ENCODE peak calls at places on chromosome 3, in six cellular contexts. L is H9, A is ureter, G is activated T-cell treated with anti-CD3 and anti-CD28 coated beads for 48 hours, D is AML-193, C is HEK293T. V is an unnamed sample.

GRCh38 chr3:144221771-144222170 is 250.1 kb downstream of the DIPK2A start:
- DNase-seq in L (peak; percentile 39), A (no peak), G (no peak), D (no peak), C (no peak), V (no peak)

GRCh38 chr3:40593351-40593750 is 68.6 kb downstream of the ZNF621 start:
- DNase-seq in L (no peak), A (no peak), G (no peak), D (no peak), C (no peak), V (no peak)

GRCh38 chr3:46076606-46077005 is 49.3 kb upstream of the XCR1 start:
- DNase-seq in L (no peak), A (peak; percentile 39), G (no peak), D (peak; percentile 57), C (no peak), V (no peak)

GRCh38 chr3:71847794-71848193 is 62.8 kb upstream of the PROK2 start:
- DNase-seq in L (no peak), A (no peak), G (no peak), D (no peak), C (no peak), V (no peak)

GRCh38 chr3:169382309-169382708 is 281.2 kb downstream of the MECOM start:
- DNase-seq in L (no peak), A (no peak), G (no peak), D (no peak), C (no peak), V (no peak)

GRCh38 chr3:9883676-9884554 is 3.9 kb upstream of the CIDEC start:
- DNase-seq in L (no peak), A (no peak), G (no peak), D (no peak), C (no peak), V (peak; percentile 66)

GRCh38 chr3:27360113-27361078 is 8.8 kb downstream of the NEK10 start:
- DNase-seq in L (no peak), A (no peak), G (no peak), D (no peak), C (peak; percentile 11), V (peak; percentile 89)

GRCh38 chr3:143084856-143085731 is 34.5 kb upstream of the CHST2 start:
- DNase-seq in L (no peak), A (no peak), G (no peak), D (peak; percentile 70), C (no peak), V (peak; percentile 33)

GRCh38 chr3:99248913-99249312 is 347.4 kb upstream of the DCBLD2 start:
- DNase-seq in L (no peak), A (no peak), G (no peak), D (no peak), C (no peak), V (no peak)

GRCh38 chr3:46440531-46441294 is 24.0 kb downstream of the LTF start:
- DNase-seq in L (no peak), A (no peak), G (peak; percentile 8), D (peak; percentile 17), C (no peak), V (no peak)

GRCh38 chr3:48919215-48920138 is 835 bp downstream of the ARIH2 start:
- DNase-seq in L (peak; percentile 38), A (no peak), G (peak; percentile 44), D (peak; percentile 71), C (peak; percentile 69), V (peak; percentile 58)

GRCh38 chr3:135646873-135647272 is 318.7 kb upstream of the PPP2R3A start:
- DNase-seq in L (no peak), A (no peak), G (no peak), D (no peak), C (no peak), V (no peak)

GRCh38 chr3:77254967-77255831 is 215.3 kb downstream of the ROBO2 start:
- DNase-seq in L (peak; percentile 53), A (no peak), G (no peak), D (peak; percentile 71), C (peak; percentile 58), V (peak; percentile 52)

GRCh38 chr3:175477651-175478224 is 618.6 kb downstream of the NAALADL2 start:
- DNase-seq in L (no peak), A (no peak), G (no peak), D (no peak), C (no peak), V (no peak)

GRCh38 chr3:152724270-152724669 is 110.7 kb upstream of the P2RY1 start:
- DNase-seq in L (no peak), A (no peak), G (no peak), D (no peak), C (no peak), V (no peak)

GRCh38 chr3:127768346-127769008 is 53.8 kb downstream of the MGLL start:
- DNase-seq in L (no peak), A (no peak), G (no peak), D (peak; percentile 49), C (no peak), V (peak; percentile 58)

GRCh38 chr3:116030131-116030850 is 407.0 kb downstream of the GAP43 start:
- DNase-seq in L (no peak), A (no peak), G (no peak), D (no peak), C (no peak), V (no peak)

GRCh38 chr3:171345112-171345843 is 114.9 kb downstream of the TNIK start:
- DNase-seq in L (no peak), A (no peak), G (no peak), D (no peak), C (no peak), V (no peak)

GRCh38 chr3:129985113-129985512 is 10.6 kb downstream of the TRH start:
- DNase-seq in L (no peak), A (no peak), G (no peak), D (no peak), C (no peak), V (no peak)

GRCh38 chr3:134018406-134018805 is 11.3 kb downstream of the SLCO2A1 start:
- DNase-seq in L (no peak), A (no peak), G (no peak), D (no peak), C (no peak), V (no peak)

GRCh38 chr3:180059351-180059750 is 22.6 kb upstream of the PEX5L start:
- DNase-seq in L (no peak), A (no peak), G (no peak), D (no peak), C (no peak), V (no peak)

GRCh38 chr3:78645628-78646310 is 1122.0 kb downstream of the ROBO1 start:
- DNase-seq in L (no peak), A (no peak), G (no peak), D (peak; percentile 80), C (peak; percentile 42), V (peak; percentile 18)

GRCh38 chr3:151625057-151625456 is 108.7 kb upstream of the AADACL2 start:
- DNase-seq in L (no peak), A (no peak), G (no peak), D (no peak), C (no peak), V (no peak)

GRCh38 chr3:135325096-135325495 is 530.0 kb downstream of the EPHB1 start:
- DNase-seq in L (no peak), A (no peak), G (no peak), D (no peak), C (no peak), V (no peak)

GRCh38 chr3:28972921-28973320 is 307.9 kb upstream of the RBMS3 start:
- DNase-seq in L (no peak), A (no peak), G (no peak), D (no peak), C (no peak), V (no peak)

GRCh38 chr3:57252404-57252803 is 24.9 kb downstream of the APPL1 start:
- DNase-seq in L (no peak), A (no peak), G (no peak), D (no peak), C (no peak), V (no peak)

GRCh38 chr3:14771593-14772497 is 46.9 kb upstream of the FGD5 start:
- DNase-seq in L (no peak), A (peak; percentile 38), G (no peak), D (no peak), C (no peak), V (no peak)

GRCh38 chr3:53721187-53721946 is 124.9 kb downstream of the CHDH start:
- DNase-seq in L (peak; percentile 52), A (peak; percentile 34), G (no peak), D (no peak), C (no peak), V (no peak)

GRCh38 chr3:161310649-161311423 is 60.5 kb downstream of the SPTSSB start:
- DNase-seq in L (no peak), A (no peak), G (peak; percentile 30), D (no peak), C (no peak), V (no peak)

GRCh38 chr3:197227780-197228574 is 70.4 kb downstream of the DLG1 start:
- DNase-seq in L (no peak), A (no peak), G (no peak), D (no peak), C (no peak), V (no peak)

V was measured in A549.